ENCODE peak calls at places on chromosomes 11 and 22, in four cellular contexts. One of them, this sample, is unnamed.

GRCh38 chr11:130314184-130314748 is 451 bp downstream of the ZBTB44 start:
- DNase-seq in Peyer's patch: peak; percentile 87
- DNase-seq in AG09309: no peak
- DNase-seq in upper lobe of left lung: peak; percentile 75
- DNase-seq in this sample: peak; percentile 77

GRCh38 chr11:62427630-62428233 is 8.9 kb downstream of the SCGB1A1 start:
- DNase-seq in upper lobe of left lung: no peak
- DNase-seq in Peyer's patch: no peak
- DNase-seq in AG09309: no peak
- DNase-seq in this sample: no peak

GRCh38 chr22:22944268-22944985 is 56.8 kb downstream of the IGLL5 start:
- DNase-seq in AG09309: no peak
- DNase-seq in Peyer's patch: peak; percentile 35
- DNase-seq in upper lobe of left lung: no peak
- DNase-seq in this sample: peak; percentile 61

GRCh38 chr22:27612075-27612474 is 189.5 kb downstream of the MN1 start:
- DNase-seq in AG09309: no peak
- DNase-seq in upper lobe of left lung: no peak
- DNase-seq in Peyer's patch: no peak
- DNase-seq in this sample: no peak

GRCh38 chr11:125102544-125102943 is 8.9 kb downstream of the TMEM218 start:
- DNase-seq in upper lobe of left lung: peak; percentile 49
- DNase-seq in AG09309: no peak
- DNase-seq in Peyer's patch: no peak
- DNase-seq in this sample: no peak

GRCh38 chr11:109772846-109773400 is 320.3 kb upstream of the ZC3H12C start:
- DNase-seq in AG09309: no peak
- DNase-seq in upper lobe of left lung: no peak
- DNase-seq in Peyer's patch: no peak
- DNase-seq in this sample: no peak

GRCh38 chr22:43533656-43534428 is 122.0 kb downstream of the MPPED1 start:
- DNase-seq in AG09309: no peak
- DNase-seq in upper lobe of left lung: no peak
- DNase-seq in Peyer's patch: no peak
- DNase-seq in this sample: no peak

GRCh38 chr11:104700609-104701008 is 197.7 kb downstream of the CASP12 start:
- DNase-seq in upper lobe of left lung: no peak
- DNase-seq in AG09309: no peak
- DNase-seq in Peyer's patch: no peak
- DNase-seq in this sample: no peak

GRCh38 chr11:61966673-61967176 is 709 bp downstream of the FTH1 start:
- DNase-seq in AG09309: no peak
- DNase-seq in upper lobe of left lung: no peak
- DNase-seq in Peyer's patch: peak; percentile 56
- DNase-seq in this sample: peak; percentile 58

GRCh38 chr22:42743501-42743991 is 22.9 kb upstream of the A4GALT start:
- DNase-seq in Peyer's patch: no peak
- DNase-seq in AG09309: peak; percentile 69
- DNase-seq in upper lobe of left lung: peak; percentile 39
- DNase-seq in this sample: no peak

GRCh38 chr11:105315287-105315686 is 175.7 kb upstream of the CARD18 start:
- DNase-seq in AG09309: no peak
- DNase-seq in Peyer's patch: no peak
- DNase-seq in upper lobe of left lung: no peak
- DNase-seq in this sample: no peak

GRCh38 chr11:10181811-10182210 is 112.2 kb downstream of the SBF2 start:
- DNase-seq in Peyer's patch: no peak
- DNase-seq in upper lobe of left lung: no peak
- DNase-seq in AG09309: peak; percentile 31
- DNase-seq in this sample: no peak
- TF ChIP-seq CTCF in Peyer's patch: peak; percentile 12
- TF ChIP-seq CTCF in upper lobe of left lung: no peak
- TF ChIP-seq CTCF in AG09309: peak; percentile 15
- TF ChIP-seq CTCF in this sample: peak; percentile 62

GRCh38 chr22:29202231-29203192 is 3.2 kb upstream of the EMID1 start:
- DNase-seq in upper lobe of left lung: peak; percentile 31
- DNase-seq in Peyer's patch: peak; percentile 60
- DNase-seq in AG09309: no peak
- DNase-seq in this sample: no peak
- TF ChIP-seq CTCF in upper lobe of left lung: no peak
- TF ChIP-seq CTCF in Peyer's patch: peak; percentile 37
- TF ChIP-seq CTCF in AG09309: peak; percentile 43
- TF ChIP-seq CTCF in this sample: peak; percentile 40

GRCh38 chr22:29638678-29639077 is 35.2 kb downstream of the NF2 start:
- DNase-seq in AG09309: no peak
- DNase-seq in Peyer's patch: no peak
- DNase-seq in upper lobe of left lung: no peak
- DNase-seq in this sample: no peak

GRCh38 chr22:29641052-29641780 is 37.8 kb downstream of the NF2 start:
- DNase-seq in AG09309: no peak
- DNase-seq in Peyer's patch: no peak
- DNase-seq in upper lobe of left lung: no peak
- DNase-seq in this sample: no peak

GRCh38 chr22:29642694-29643093 is 39.3 kb downstream of the NF2 start:
- DNase-seq in Peyer's patch: no peak
- DNase-seq in AG09309: no peak
- DNase-seq in upper lobe of left lung: no peak
- DNase-seq in this sample: no peak

GRCh38 chr22:29639096-29639495 is 35.7 kb downstream of the NF2 start:
- DNase-seq in upper lobe of left lung: no peak
- DNase-seq in Peyer's patch: no peak
- DNase-seq in AG09309: no peak
- DNase-seq in this sample: no peak

DNA sequence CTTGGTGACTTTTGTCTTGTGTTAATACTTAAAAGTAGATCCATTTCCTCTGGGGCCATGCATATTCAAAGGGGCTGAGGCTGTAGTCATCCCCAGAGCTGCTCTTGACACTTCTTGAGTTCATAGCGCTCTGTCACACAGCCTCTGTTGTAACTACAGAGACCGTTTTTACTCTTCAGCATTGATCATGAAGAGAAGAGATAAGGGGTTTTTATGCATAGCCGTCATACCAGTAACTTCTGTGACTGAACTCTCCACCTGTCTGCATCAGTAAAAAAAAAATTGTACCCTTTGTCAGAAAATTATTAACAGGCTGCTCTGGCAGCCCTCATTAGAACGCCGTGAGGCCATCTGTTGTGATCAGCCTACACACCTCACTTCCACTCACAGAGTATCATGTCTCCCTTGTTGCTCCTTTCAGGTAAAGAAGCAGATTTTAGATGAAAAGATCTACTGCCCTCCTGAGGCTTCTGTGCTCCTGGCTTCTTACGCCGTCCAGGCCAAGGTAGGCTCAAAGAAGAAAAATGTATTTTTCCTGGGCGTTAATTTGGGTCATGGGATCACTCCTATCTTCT is 38.4 kb downstream of the NF2 start:
- DNase-seq in AG09309: no peak
- DNase-seq in Peyer's patch: no peak
- DNase-seq in upper lobe of left lung: no peak
- DNase-seq in this sample: no peak
- TF ChIP-seq CTCF in AG09309: no peak
- TF ChIP-seq CTCF in Peyer's patch: no peak
- TF ChIP-seq CTCF in upper lobe of left lung: no peak
- TF ChIP-seq CTCF in this sample: no peak

GRCh38 chr11:118251858-118252652 is at the start of gene MPZL3:
- DNase-seq in upper lobe of left lung: peak; percentile 94
- DNase-seq in Peyer's patch: peak; percentile 88
- DNase-seq in AG09309: no peak
- DNase-seq in this sample: peak; percentile 81

GRCh38 chr11:118243161-118243560 is 9.0 kb downstream of the MPZL3 start:
- DNase-seq in AG09309: no peak
- DNase-seq in Peyer's patch: no peak
- DNase-seq in upper lobe of left lung: no peak
- DNase-seq in this sample: no peak

GRCh38 chr11:118243993-118244762 is 8.0 kb downstream of the MPZL3 start:
- DNase-seq in AG09309: no peak
- DNase-seq in Peyer's patch: no peak
- DNase-seq in upper lobe of left lung: no peak
- DNase-seq in this sample: no peak

GRCh38 chr11:118245946-118246562 is 6.1 kb downstream of the MPZL3 start:
- DNase-seq in upper lobe of left lung: no peak
- DNase-seq in Peyer's patch: no peak
- DNase-seq in AG09309: no peak
- DNase-seq in this sample: no peak

DNA sequence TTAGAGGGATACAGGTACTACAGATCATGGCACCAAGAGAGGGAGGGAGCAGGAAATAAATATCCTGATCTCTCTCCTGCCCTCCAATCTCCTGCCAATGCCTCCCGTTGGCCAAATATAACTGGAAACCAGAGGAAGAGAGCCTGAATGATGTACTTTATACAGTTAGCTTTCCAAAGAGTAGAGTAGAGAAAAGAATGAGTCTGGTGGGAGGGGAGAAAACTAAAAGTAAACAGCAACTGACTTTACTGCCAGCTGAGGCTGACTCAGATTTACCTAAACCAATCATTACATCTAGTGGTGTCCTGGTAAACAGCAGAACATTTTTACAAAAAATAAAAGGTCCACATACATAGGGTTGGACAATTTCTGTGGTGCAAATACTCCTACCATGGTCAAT is 5.1 kb downstream of the MPZL3 start:
- DNase-seq in Peyer's patch: no peak
- DNase-seq in AG09309: no peak
- DNase-seq in upper lobe of left lung: no peak
- DNase-seq in this sample: no peak
- TF ChIP-seq CTCF in Peyer's patch: no peak
- TF ChIP-seq CTCF in AG09309: no peak
- TF ChIP-seq CTCF in upper lobe of left lung: no peak
- TF ChIP-seq CTCF in this sample: no peak

GRCh38 chr11:72222907-72223614 is 1.5 kb upstream of the INPPL1 start:
- DNase-seq in AG09309: peak; percentile 53
- DNase-seq in Peyer's patch: peak; percentile 96
- DNase-seq in upper lobe of left lung: peak; percentile 98
- DNase-seq in this sample: peak; percentile 94
- TF ChIP-seq CTCF in AG09309: peak; percentile 24
- TF ChIP-seq CTCF in Peyer's patch: peak; percentile 64
- TF ChIP-seq CTCF in upper lobe of left lung: peak; percentile 57
- TF ChIP-seq CTCF in this sample: peak; percentile 37

GRCh38 chr11:43934359-43935130 is 7.9 kb upstream of the C11orf96 start:
- DNase-seq in upper lobe of left lung: no peak
- DNase-seq in AG09309: no peak
- DNase-seq in Peyer's patch: no peak
- DNase-seq in this sample: no peak

GRCh38 chr11:43931717-43932039 is 10.8 kb upstream of the C11orf96 start:
- DNase-seq in Peyer's patch: no peak
- DNase-seq in upper lobe of left lung: no peak
- DNase-seq in AG09309: no peak
- DNase-seq in this sample: no peak

GRCh38 chr11:43933226-43933607 is 9.2 kb upstream of the C11orf96 start:
- DNase-seq in Peyer's patch: no peak
- DNase-seq in upper lobe of left lung: no peak
- DNase-seq in AG09309: no peak
- DNase-seq in this sample: no peak

GRCh38 chr11:43935131-43935979 is 7.1 kb upstream of the C11orf96 start:
- DNase-seq in Peyer's patch: no peak
- DNase-seq in upper lobe of left lung: no peak
- DNase-seq in AG09309: no peak
- DNase-seq in this sample: no peak

DNA sequence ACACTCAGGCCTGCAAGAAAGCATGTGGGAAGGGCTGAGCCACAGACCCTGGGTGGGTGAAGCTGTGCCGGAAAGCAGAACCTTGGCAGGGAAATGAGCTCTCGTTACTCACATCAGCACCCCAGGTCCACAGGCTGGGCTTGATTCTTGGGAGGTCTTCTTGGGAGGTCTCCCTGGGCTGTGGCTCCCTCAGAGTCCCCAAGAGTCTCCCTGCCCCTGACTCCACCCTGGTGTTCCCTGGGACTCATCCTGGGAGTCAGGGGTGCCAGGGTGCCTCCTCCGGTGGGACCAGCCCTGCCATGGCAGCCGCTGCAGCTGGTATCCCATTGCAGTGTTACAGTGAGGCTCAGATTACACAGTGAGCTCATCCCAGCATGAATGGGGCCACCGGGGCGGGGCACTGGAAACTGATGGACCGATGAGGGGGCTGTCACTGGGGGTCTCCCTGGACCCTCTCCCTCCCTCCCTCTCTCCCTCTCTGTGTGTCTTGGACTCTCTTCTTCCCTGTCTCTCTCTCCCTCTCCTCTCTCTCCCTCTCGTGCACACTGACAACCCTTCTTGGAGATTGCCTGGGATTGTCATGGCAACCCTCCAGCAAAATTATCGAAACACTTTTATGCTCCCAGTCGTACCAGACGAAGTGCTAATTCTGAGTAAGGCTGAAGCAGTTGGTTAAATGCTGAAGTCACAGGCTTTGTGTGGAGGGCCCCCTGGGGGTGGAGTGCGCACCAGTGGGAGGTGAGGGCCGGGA is 8.7 kb upstream of the C11orf96 start:
- DNase-seq in AG09309: no peak
- DNase-seq in Peyer's patch: no peak
- DNase-seq in upper lobe of left lung: no peak
- DNase-seq in this sample: no peak
- TF ChIP-seq CTCF in AG09309: no peak
- TF ChIP-seq CTCF in Peyer's patch: no peak
- TF ChIP-seq CTCF in upper lobe of left lung: no peak
- TF ChIP-seq CTCF in this sample: no peak

DNA sequence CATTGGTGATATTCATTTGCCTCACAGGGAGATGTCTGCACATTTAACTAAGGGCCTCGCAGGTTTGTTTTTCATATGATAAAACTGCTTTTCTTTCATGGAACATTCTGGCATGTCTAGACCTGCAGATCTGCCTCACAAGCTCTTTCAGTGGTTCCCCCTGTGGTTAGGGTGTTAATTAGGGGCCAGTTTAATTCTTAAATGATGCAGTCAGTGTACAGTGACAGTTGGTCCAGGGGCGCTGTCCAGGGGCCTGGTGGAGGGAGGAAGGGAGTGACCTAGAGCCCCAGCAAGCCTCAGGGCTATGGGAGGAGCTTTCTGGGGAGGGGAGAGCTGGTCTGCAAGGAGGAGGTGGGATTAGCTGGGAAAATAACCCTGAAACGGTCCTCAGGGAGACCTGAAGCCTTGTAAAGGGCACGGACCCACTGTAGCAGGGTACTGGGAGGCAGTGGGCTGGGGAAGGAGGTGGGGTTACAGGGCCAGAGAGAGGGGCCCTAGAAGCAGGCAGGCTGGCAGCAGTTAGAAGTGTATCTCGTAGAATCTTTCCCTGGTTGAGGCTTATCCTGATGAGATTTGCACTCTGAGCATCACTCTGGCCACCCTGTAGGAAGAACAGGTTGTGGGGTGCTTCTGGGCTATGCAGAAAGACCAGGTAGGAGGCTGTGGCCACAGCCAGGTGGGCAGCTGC is 29.4 kb downstream of the FBLN1 start:
- DNase-seq in Peyer's patch: no peak
- DNase-seq in AG09309: no peak
- DNase-seq in upper lobe of left lung: no peak
- DNase-seq in this sample: no peak
- TF ChIP-seq CTCF in Peyer's patch: no peak
- TF ChIP-seq CTCF in AG09309: no peak
- TF ChIP-seq CTCF in upper lobe of left lung: no peak
- TF ChIP-seq CTCF in this sample: no peak